ENCODE peak calls at places on chromosomes 13 and 19, in ten cellular contexts. One of them, this sample, is unnamed.

GRCh38 chr19:29379257-29379986 is 146.4 kb upstream of the VSTM2B start:
- DNase-seq in GM12891: no peak
- DNase-seq in NB4: no peak
- DNase-seq in IMR-90: no peak
- DNase-seq in K562: no peak
- DNase-seq in lower leg skin: peak
- DNase-seq in body of pancreas: no peak
- DNase-seq in spleen: peak
- DNase-seq in testis: no peak
- DNase-seq in esophagus squamous epithelium: no peak
- DNase-seq in this sample: no peak

GRCh38 chr19:52464798-52465470 is 11.6 kb downstream of the ZNF578 start:
- DNase-seq in GM12891: no peak
- DNase-seq in NB4: peak
- DNase-seq in IMR-90: no peak
- DNase-seq in K562: peak
- DNase-seq in lower leg skin: no peak
- DNase-seq in body of pancreas: no peak
- DNase-seq in spleen: no peak
- DNase-seq in testis: peak
- DNase-seq in esophagus squamous epithelium: no peak
- DNase-seq in this sample: no peak

GRCh38 chr13:40401911-40402776 is 264.3 kb downstream of the FOXO1 start:
- DNase-seq in GM12891: no peak
- DNase-seq in NB4: peak
- DNase-seq in IMR-90: peak
- DNase-seq in K562: peak
- DNase-seq in lower leg skin: peak
- DNase-seq in body of pancreas: peak
- DNase-seq in spleen: peak
- DNase-seq in testis: peak
- DNase-seq in esophagus squamous epithelium: peak
- DNase-seq in this sample: peak

GRCh38 chr13:28401303-28402056 is 93.4 kb downstream of the FLT1 start:
- DNase-seq in GM12891: no peak
- DNase-seq in NB4: peak
- DNase-seq in IMR-90: peak
- DNase-seq in K562: peak
- DNase-seq in lower leg skin: no peak
- DNase-seq in body of pancreas: no peak
- DNase-seq in spleen: no peak
- DNase-seq in testis: no peak
- DNase-seq in esophagus squamous epithelium: no peak
- DNase-seq in this sample: no peak

GRCh38 chr19:16389848-16390247 is 65.2 kb downstream of the KLF2 start:
- DNase-seq in GM12891: no peak
- DNase-seq in NB4: no peak
- DNase-seq in IMR-90: no peak
- DNase-seq in K562: no peak
- DNase-seq in lower leg skin: no peak
- DNase-seq in body of pancreas: no peak
- DNase-seq in spleen: no peak
- DNase-seq in testis: no peak
- DNase-seq in esophagus squamous epithelium: no peak
- DNase-seq in this sample: no peak

GRCh38 chr13:48235100-48235813 is 2.3 kb downstream of the ITM2B start:
- DNase-seq in GM12891: no peak
- DNase-seq in NB4: peak
- DNase-seq in IMR-90: peak
- DNase-seq in K562: no peak
- DNase-seq in lower leg skin: no peak
- DNase-seq in body of pancreas: peak
- DNase-seq in spleen: no peak
- DNase-seq in testis: peak
- DNase-seq in esophagus squamous epithelium: no peak
- DNase-seq in this sample: no peak

GRCh38 chr13:99265162-99265822 is 7.1 kb upstream of the GPR18 start:
- DNase-seq in GM12891: no peak
- DNase-seq in NB4: no peak
- DNase-seq in IMR-90: no peak
- DNase-seq in K562: no peak
- DNase-seq in lower leg skin: no peak
- DNase-seq in body of pancreas: no peak
- DNase-seq in spleen: no peak
- DNase-seq in testis: no peak
- DNase-seq in esophagus squamous epithelium: no peak
- DNase-seq in this sample: no peak

GRCh38 chr19:3743486-3743885 is 18.0 kb downstream of the APBA3 start:
- DNase-seq in GM12891: no peak
- DNase-seq in NB4: peak
- DNase-seq in IMR-90: no peak
- DNase-seq in K562: peak
- DNase-seq in lower leg skin: no peak
- DNase-seq in body of pancreas: no peak
- DNase-seq in spleen: no peak
- DNase-seq in testis: no peak
- DNase-seq in esophagus squamous epithelium: no peak
- DNase-seq in this sample: peak

GRCh38 chr19:6712692-6713670 is 7.5 kb downstream of the C3 start:
- DNase-seq in GM12891: no peak
- DNase-seq in NB4: no peak
- DNase-seq in IMR-90: no peak
- DNase-seq in K562: no peak
- DNase-seq in lower leg skin: no peak
- DNase-seq in body of pancreas: no peak
- DNase-seq in spleen: peak
- DNase-seq in testis: no peak
- DNase-seq in esophagus squamous epithelium: no peak
- DNase-seq in this sample: no peak

GRCh38 chr19:6711605-6712004 is 8.8 kb downstream of the C3 start:
- DNase-seq in GM12891: no peak
- DNase-seq in NB4: no peak
- DNase-seq in IMR-90: no peak
- DNase-seq in K562: no peak
- DNase-seq in lower leg skin: no peak
- DNase-seq in body of pancreas: no peak
- DNase-seq in spleen: peak
- DNase-seq in testis: no peak
- DNase-seq in esophagus squamous epithelium: no peak
- DNase-seq in this sample: no peak

GRCh38 chr19:6710273-6711077 is 10.0 kb downstream of the C3 start:
- DNase-seq in GM12891: no peak
- DNase-seq in NB4: no peak
- DNase-seq in IMR-90: no peak
- DNase-seq in K562: no peak
- DNase-seq in lower leg skin: no peak
- DNase-seq in body of pancreas: no peak
- DNase-seq in spleen: peak
- DNase-seq in testis: no peak
- DNase-seq in esophagus squamous epithelium: no peak
- DNase-seq in this sample: no peak

GRCh38 chr19:6711078-6711361 is 9.4 kb downstream of the C3 start:
- DNase-seq in GM12891: no peak
- DNase-seq in NB4: no peak
- DNase-seq in IMR-90: no peak
- DNase-seq in K562: no peak
- DNase-seq in lower leg skin: no peak
- DNase-seq in body of pancreas: no peak
- DNase-seq in spleen: no peak
- DNase-seq in testis: no peak
- DNase-seq in esophagus squamous epithelium: no peak
- DNase-seq in this sample: no peak

GRCh38 chr19:6712231-6712630 is 8.2 kb downstream of the C3 start:
- DNase-seq in GM12891: no peak
- DNase-seq in NB4: no peak
- DNase-seq in IMR-90: no peak
- DNase-seq in K562: no peak
- DNase-seq in lower leg skin: no peak
- DNase-seq in body of pancreas: no peak
- DNase-seq in spleen: peak
- DNase-seq in testis: no peak
- DNase-seq in esophagus squamous epithelium: no peak
- DNase-seq in this sample: no peak
- TF ChIP-seq POLR2A in GM12891: no peak
- TF ChIP-seq POLR2A in NB4: no peak
- TF ChIP-seq POLR2A in IMR-90: no peak
- TF ChIP-seq POLR2A in K562: no peak
- TF ChIP-seq POLR2A in lower leg skin: no peak
- TF ChIP-seq POLR2A in body of pancreas: no peak
- TF ChIP-seq POLR2A in spleen: no peak
- TF ChIP-seq POLR2A in testis: no peak
- TF ChIP-seq POLR2A in esophagus squamous epithelium: no peak
- TF ChIP-seq POLR2A in this sample: no peak

GRCh38 chr19:1252818-1253513 is 4.6 kb downstream of the MIDN start:
- DNase-seq in GM12891: no peak
- DNase-seq in NB4: peak
- DNase-seq in IMR-90: peak
- DNase-seq in K562: peak
- DNase-seq in lower leg skin: peak
- DNase-seq in body of pancreas: peak
- DNase-seq in spleen: peak
- DNase-seq in testis: peak
- DNase-seq in esophagus squamous epithelium: peak
- DNase-seq in this sample: peak
- TF ChIP-seq POLR2A in GM12891: no peak
- TF ChIP-seq POLR2A in NB4: no peak
- TF ChIP-seq POLR2A in IMR-90: peak
- TF ChIP-seq POLR2A in K562: no peak
- TF ChIP-seq POLR2A in lower leg skin: no peak
- TF ChIP-seq POLR2A in body of pancreas: no peak
- TF ChIP-seq POLR2A in spleen: no peak
- TF ChIP-seq POLR2A in testis: no peak
- TF ChIP-seq POLR2A in esophagus squamous epithelium: no peak
- TF ChIP-seq POLR2A in this sample: no peak

GRCh38 chr19:11736696-11737095 is 2.0 kb downstream of the ZNF823 start:
- DNase-seq in GM12891: peak
- DNase-seq in NB4: peak
- DNase-seq in IMR-90: peak
- DNase-seq in K562: peak
- DNase-seq in lower leg skin: no peak
- DNase-seq in body of pancreas: no peak
- DNase-seq in spleen: no peak
- DNase-seq in testis: no peak
- DNase-seq in esophagus squamous epithelium: no peak
- DNase-seq in this sample: peak

GRCh38 chr19:11735375-11735774 is 3.4 kb downstream of the ZNF823 start:
- DNase-seq in GM12891: no peak
- DNase-seq in NB4: no peak
- DNase-seq in IMR-90: no peak
- DNase-seq in K562: no peak
- DNase-seq in lower leg skin: no peak
- DNase-seq in body of pancreas: no peak
- DNase-seq in spleen: no peak
- DNase-seq in testis: no peak
- DNase-seq in esophagus squamous epithelium: no peak
- DNase-seq in this sample: no peak

GRCh38 chr19:11738746-11739620 is at the start of gene ZNF823:
- DNase-seq in GM12891: peak
- DNase-seq in NB4: peak
- DNase-seq in IMR-90: peak
- DNase-seq in K562: peak
- DNase-seq in lower leg skin: peak
- DNase-seq in body of pancreas: peak
- DNase-seq in spleen: peak
- DNase-seq in testis: peak
- DNase-seq in esophagus squamous epithelium: peak
- DNase-seq in this sample: peak

DNA sequence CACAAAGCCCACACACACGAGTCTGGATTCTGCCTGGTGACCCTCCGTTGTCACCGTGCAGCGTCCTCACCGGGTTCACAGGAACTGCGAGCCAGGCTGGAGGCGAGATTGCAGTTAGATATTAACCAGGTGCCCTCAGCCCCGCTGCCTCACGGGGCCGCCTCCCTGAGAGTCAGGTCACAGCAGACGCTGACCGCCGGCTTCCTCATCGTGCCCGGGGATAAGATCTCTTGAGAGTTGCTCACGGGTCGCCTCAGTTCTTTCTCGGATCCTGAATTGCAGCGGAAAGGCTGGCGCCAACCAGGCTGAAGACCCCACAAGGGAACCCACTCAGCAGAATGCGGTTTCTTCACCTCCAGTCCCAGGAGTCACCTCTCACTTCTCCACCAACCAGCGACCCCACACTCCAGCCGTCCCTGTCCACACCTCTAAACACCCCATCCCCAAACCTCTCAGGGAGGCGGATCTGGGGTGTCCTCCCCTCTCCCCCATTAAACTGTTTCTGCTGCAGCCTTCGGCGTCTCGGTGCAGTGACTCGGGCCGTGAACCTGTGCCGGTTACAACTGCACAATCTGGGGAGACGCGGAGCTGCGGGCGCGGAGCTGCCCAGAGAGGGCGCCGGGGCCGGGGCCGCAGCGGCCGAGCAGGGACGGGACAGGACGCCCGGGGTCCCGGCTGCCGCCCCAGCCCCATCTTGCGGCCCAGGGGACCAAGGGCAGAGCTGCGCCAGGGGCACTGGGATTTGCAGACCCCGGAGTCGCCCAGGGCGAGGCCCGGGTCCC is 591 bp downstream of the ZNF823 start:
- DNase-seq in GM12891: peak
- DNase-seq in NB4: peak
- DNase-seq in IMR-90: peak
- DNase-seq in K562: peak
- DNase-seq in lower leg skin: peak
- DNase-seq in body of pancreas: peak
- DNase-seq in spleen: peak
- DNase-seq in testis: peak
- DNase-seq in esophagus squamous epithelium: no peak
- DNase-seq in this sample: peak
- TF ChIP-seq POLR2A in GM12891: no peak
- TF ChIP-seq POLR2A in NB4: no peak
- TF ChIP-seq POLR2A in IMR-90: no peak
- TF ChIP-seq POLR2A in K562: no peak
- TF ChIP-seq POLR2A in lower leg skin: no peak
- TF ChIP-seq POLR2A in body of pancreas: peak
- TF ChIP-seq POLR2A in spleen: no peak
- TF ChIP-seq POLR2A in testis: no peak
- TF ChIP-seq POLR2A in esophagus squamous epithelium: no peak
- TF ChIP-seq POLR2A in this sample: no peak

DNA sequence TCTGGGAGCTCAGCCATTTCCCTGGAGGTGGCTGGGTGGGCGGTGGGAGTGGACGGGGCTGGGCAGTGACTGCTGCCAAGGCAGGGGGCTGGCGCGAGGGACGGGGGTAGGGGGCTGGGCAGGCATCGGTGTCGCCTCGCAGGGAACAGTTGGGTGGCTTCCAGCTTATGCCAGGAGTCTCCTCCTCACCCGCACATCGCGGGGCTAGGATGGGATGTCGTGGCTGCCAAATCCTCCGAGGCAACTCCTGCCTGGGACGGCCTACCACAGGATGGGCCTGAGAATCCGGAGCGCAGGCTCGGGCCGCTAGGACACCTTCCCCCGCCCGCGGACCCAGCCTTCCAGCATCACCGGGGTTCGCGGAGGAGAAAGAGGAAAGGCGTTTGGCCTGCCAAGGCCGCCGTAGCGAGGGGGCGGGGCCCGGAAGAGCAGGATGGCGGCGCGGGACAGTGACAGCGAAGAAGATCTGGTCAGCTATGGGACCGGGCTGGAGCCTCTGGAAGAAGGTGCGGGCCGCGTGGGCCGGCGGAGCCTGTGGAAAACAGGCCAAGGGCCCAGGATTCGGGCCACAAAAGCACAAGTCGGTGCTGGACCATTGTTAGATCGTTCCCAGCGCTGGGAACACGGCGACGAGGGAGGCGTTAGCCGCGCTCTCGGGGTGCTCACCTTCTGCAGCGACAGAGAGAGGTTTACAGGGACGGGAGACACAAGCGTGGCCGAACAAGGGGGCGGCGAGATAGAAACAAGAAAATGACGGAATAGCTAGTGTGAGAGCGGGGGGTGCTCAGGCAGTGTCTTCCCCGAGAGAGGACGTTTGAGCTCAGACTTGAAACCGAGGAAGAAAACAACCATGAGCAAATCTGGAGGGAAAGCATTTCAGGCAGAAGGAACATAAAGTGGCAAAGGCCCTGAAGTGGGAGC is at the start of gene GPATCH1:
- DNase-seq in GM12891: peak
- DNase-seq in NB4: peak
- DNase-seq in IMR-90: peak
- DNase-seq in K562: peak
- DNase-seq in lower leg skin: peak
- DNase-seq in body of pancreas: peak
- DNase-seq in spleen: peak
- DNase-seq in testis: peak
- DNase-seq in esophagus squamous epithelium: peak
- DNase-seq in this sample: peak
- TF ChIP-seq POLR2A in GM12891: peak
- TF ChIP-seq POLR2A in NB4: peak
- TF ChIP-seq POLR2A in IMR-90: no peak
- TF ChIP-seq POLR2A in K562: peak
- TF ChIP-seq POLR2A in lower leg skin: no peak
- TF ChIP-seq POLR2A in body of pancreas: no peak
- TF ChIP-seq POLR2A in spleen: no peak
- TF ChIP-seq POLR2A in testis: no peak
- TF ChIP-seq POLR2A in esophagus squamous epithelium: no peak
- TF ChIP-seq POLR2A in this sample: peak

This sample was measured in H54.